ENCODE peak calls at places on chromosomes 11 and 22, in eight cellular contexts. X, Q, E, U, J, H, Y and R are unnamed samples.

GRCh38 chr11:44623321-44623715 is 57.9 kb downstream of the CD82 start:
- DNase-seq in H (peak), Y (no peak), J (no peak), E (no peak), U (no peak), X (no peak), Q (peak), R (no peak)

GRCh38 chr11:6259638-6260019 is at the start of gene CCKBR:
- DNase-seq in U (peak), Q (peak), X (no peak), H (peak), Y (peak), J (no peak), E (no peak), R (no peak)

GRCh38 chr11:272195-272930 is 5.8 kb upstream of the NLRP6 start:
- DNase-seq in X (no peak), Q (no peak), J (no peak), E (no peak), H (no peak), Y (no peak), U (no peak), R (no peak)

GRCh38 chr11:38136887-38137286 is 1538.9 kb upstream of the RAG2 start:
- DNase-seq in E (no peak), H (no peak), J (no peak), U (no peak), X (no peak), Y (no peak), Q (no peak), R (no peak)

GRCh38 chr11:19892387-19892786 is 179.8 kb downstream of the NAV2 start:
- DNase-seq in Y (no peak), U (no peak), H (no peak), E (no peak), Q (no peak), J (no peak), X (no peak), R (peak)

GRCh38 chr11:117273550-117274289 is 17.4 kb upstream of the BACE1-AS start:
- DNase-seq in H (no peak), E (peak), X (peak), Y (no peak), J (no peak), Q (no peak), U (no peak), R (peak)

GRCh38 chr11:86537541-86538222 is 134.7 kb downstream of the ME3 start:
- DNase-seq in J (no peak), U (no peak), X (no peak), H (no peak), Y (no peak), Q (no peak), E (no peak), R (peak)

GRCh38 chr11:119481667-119482400 is 58.9 kb upstream of the THY1 start:
- DNase-seq in E (peak), X (peak), Q (no peak), U (no peak), Y (peak), J (no peak), H (peak), R (no peak)

GRCh38 chr11:134164490-134165370 is 59.0 kb downstream of the NCAPD3 start:
- DNase-seq in Y (no peak), H (no peak), E (no peak), Q (no peak), U (no peak), X (no peak), J (no peak), R (no peak)

GRCh38 chr22:22048981-22049531 is 66.5 kb upstream of the TOP3B start:
- DNase-seq in J (no peak), Q (no peak), X (no peak), H (no peak), U (no peak), Y (no peak), E (no peak), R (no peak)

GRCh38 chr11:9315078-9315688 is 790 bp upstream of the TMEM41B start:
- DNase-seq in U (no peak), E (no peak), J (no peak), H (no peak), Q (no peak), X (no peak), Y (no peak), R (peak)

GRCh38 chr22:35842954-35843353 is 125.3 kb downstream of the APOL5 start:
- DNase-seq in Y (peak), J (no peak), X (peak), H (no peak), E (peak), U (peak), Q (no peak), R (peak)

GRCh38 chr11:11842426-11843008 is 745 bp downstream of the USP47 start:
- DNase-seq in E (peak), Y (peak), U (peak), J (peak), H (no peak), X (peak), Q (peak), R (peak)

GRCh38 chr11:64534391-64534801 is 56.6 kb upstream of the SLC22A12 start:
- DNase-seq in Q (no peak), Y (no peak), J (no peak), H (no peak), E (no peak), X (no peak), U (no peak), R (no peak)

GRCh38 chr22:43624144-43624998 is 187.7 kb downstream of the EFCAB6 start:
- DNase-seq in X (no peak), H (no peak), J (no peak), Y (no peak), Q (no peak), E (no peak), U (no peak), R (no peak)

GRCh38 chr11:128343870-128344269 is 243.5 kb downstream of the ETS1 start:
- DNase-seq in Y (no peak), H (no peak), E (no peak), Q (no peak), U (no peak), X (no peak), J (no peak), R (no peak)

GRCh38 chr11:60905551-60906113 is 753 bp downstream of the PRPF19 start:
- DNase-seq in J (no peak), E (no peak), H (peak), U (peak), X (no peak), Q (no peak), Y (peak), R (peak)

GRCh38 chr11:32172771-32173170 is 81.9 kb downstream of the RCN1 start:
- DNase-seq in Y (peak), J (no peak), E (no peak), H (no peak), X (peak), U (no peak), Q (no peak), R (no peak)

GRCh38 chr11:79253280-79253679 is 187.6 kb downstream of the TENM4 start:
- DNase-seq in E (no peak), J (no peak), Q (no peak), H (no peak), U (no peak), Y (peak), X (no peak), R (no peak)

GRCh38 chr22:24975813-24976341 is 23.4 kb downstream of the KIAA1671 start:
- DNase-seq in H (no peak), J (no peak), E (no peak), X (peak), Y (peak), Q (no peak), U (no peak), R (peak)

GRCh38 chr22:29855611-29856181 is 17.6 kb upstream of the ASCC2 start:
- DNase-seq in Q (no peak), E (no peak), Y (peak), J (no peak), U (no peak), X (no peak), H (peak), R (no peak)

GRCh38 chr22:48096846-48097665 is 1334.6 kb downstream of the TBC1D22A start:
- DNase-seq in E (no peak), U (no peak), Q (no peak), Y (peak), H (no peak), X (no peak), J (no peak), R (no peak)

GRCh38 chr11:45079075-45079444 is 67.4 kb upstream of the PRDM11 start:
- DNase-seq in J (no peak), Y (no peak), X (peak), Q (no peak), E (peak), U (no peak), H (no peak), R (no peak)

GRCh38 chr22:40156001-40156516 is 21.7 kb upstream of the TNRC6B start:
- DNase-seq in J (no peak), E (peak), X (peak), U (peak), Y (no peak), Q (no peak), H (no peak), R (peak)

GRCh38 chr22:38262051-38262795 is 10.6 kb downstream of the TMEM184B start:
- DNase-seq in E (peak), Y (peak), X (peak), H (peak), J (peak), U (no peak), Q (peak), R (peak)

GRCh38 chr11:14974723-14975587 is 2.8 kb upstream of the CALCA start:
- DNase-seq in J (peak), Y (peak), Q (peak), X (peak), H (peak), U (no peak), E (no peak), R (peak)

GRCh38 chr11:121415861-121416260 is 36.3 kb upstream of the SORL1 start:
- DNase-seq in H (no peak), Y (no peak), E (no peak), U (no peak), X (no peak), Q (no peak), J (no peak), R (peak)

GRCh38 chr11:35064114-35064800 is 74.7 kb upstream of the CD44 start:
- DNase-seq in U (no peak), J (no peak), E (no peak), X (peak), Y (no peak), H (no peak), Q (no peak), R (peak)

GRCh38 chr11:61021661-61022212 is 50.3 kb downstream of the CD6 start:
- DNase-seq in H (peak), Y (no peak), J (peak), U (no peak), E (no peak), X (no peak), Q (peak), R (no peak)

GRCh38 chr11:65576867-65577755 is 1.3 kb downstream of the EHBP1L1 start:
- DNase-seq in Y (no peak), J (no peak), X (peak), H (no peak), U (no peak), E (peak), Q (peak), R (peak)

GRCh38 chr22:47392729-47393128 is 630.3 kb downstream of the TBC1D22A start:
- DNase-seq in U (no peak), X (no peak), H (no peak), E (no peak), Q (no peak), Y (no peak), J (no peak), R (no peak)

GRCh38 chr11:12137005-12137690 is 26.8 kb downstream of the MICAL2 start:
- DNase-seq in U (peak), H (no peak), Y (peak), Q (no peak), J (no peak), X (no peak), E (no peak), R (no peak)

GRCh38 chr22:22031183-22031560 is 48.6 kb upstream of the TOP3B start:
- DNase-seq in Y (no peak), H (no peak), E (no peak), U (no peak), Q (no peak), X (no peak), J (no peak), R (no peak)

GRCh38 chr22:20745177-20745576 is 28.7 kb upstream of the SERPIND1 start:
- DNase-seq in H (no peak), J (no peak), Y (no peak), Q (no peak), U (no peak), E (no peak), X (no peak), R (no peak)

GRCh38 chr11:2529636-2530035 is 84.8 kb downstream of the KCNQ1 start:
- DNase-seq in E (no peak), J (no peak), H (peak), X (no peak), U (no peak), Y (no peak), Q (peak), R (no peak)

GRCh38 chr22:23376256-23376655 is 195.9 kb downstream of the BCR start:
- DNase-seq in U (no peak), J (no peak), H (peak), Q (no peak), X (no peak), Y (no peak), E (no peak), R (peak)